ENCODE peak calls at places on chromosome 14, in five cellular contexts. One of them, this sample, is unnamed.

GRCh38 chr14:88036422-88036821 is 31.5 kb downstream of the GPR65 start:
- DNase-seq in upper lobe of right lung: no peak
- DNase-seq in GM23338: no peak
- DNase-seq in ascending aorta: no peak
- DNase-seq in left ventricle myocardium inferior: no peak
- DNase-seq in this sample: no peak

GRCh38 chr14:105888784-105889665 is 362.6 kb downstream of the TMEM121 start:
- DNase-seq in upper lobe of right lung: peak; percentile 46
- DNase-seq in GM23338: no peak
- DNase-seq in ascending aorta: peak; percentile 52
- DNase-seq in left ventricle myocardium inferior: peak; percentile 9
- DNase-seq in this sample: peak; percentile 41

GRCh38 chr14:99854831-99855230 is 61.6 kb downstream of the EML1 start:
- DNase-seq in upper lobe of right lung: no peak
- DNase-seq in GM23338: no peak
- DNase-seq in ascending aorta: no peak
- DNase-seq in left ventricle myocardium inferior: no peak
- DNase-seq in this sample: no peak

GRCh38 chr14:87081004-87081403 is 912.0 kb downstream of the GALC start:
- DNase-seq in upper lobe of right lung: no peak
- DNase-seq in GM23338: peak; percentile 38
- DNase-seq in ascending aorta: no peak
- DNase-seq in left ventricle myocardium inferior: no peak
- DNase-seq in this sample: no peak

GRCh38 chr14:104702106-104702505 is 12.7 kb downstream of the INF2 start:
- DNase-seq in upper lobe of right lung: no peak
- DNase-seq in GM23338: no peak
- DNase-seq in ascending aorta: no peak
- DNase-seq in left ventricle myocardium inferior: no peak
- DNase-seq in this sample: no peak

GRCh38 chr14:104530651-104531050 is 48.9 kb upstream of the C14orf180 start:
- DNase-seq in upper lobe of right lung: no peak
- DNase-seq in GM23338: no peak
- DNase-seq in ascending aorta: peak; percentile 39
- DNase-seq in left ventricle myocardium inferior: no peak
- DNase-seq in this sample: no peak

GRCh38 chr14:55116246-55117030 is 12.6 kb upstream of the LGALS3 start:
- DNase-seq in upper lobe of right lung: no peak
- DNase-seq in GM23338: no peak
- DNase-seq in ascending aorta: no peak
- DNase-seq in left ventricle myocardium inferior: no peak
- DNase-seq in this sample: no peak

GRCh38 chr14:58243790-58244555 is 670 bp upstream of the PSMA3 start:
- DNase-seq in upper lobe of right lung: no peak
- DNase-seq in GM23338: no peak
- DNase-seq in ascending aorta: no peak
- DNase-seq in left ventricle myocardium inferior: no peak
- DNase-seq in this sample: no peak

GRCh38 chr14:88005978-88006851 is 1.3 kb downstream of the GPR65 start:
- DNase-seq in upper lobe of right lung: no peak
- DNase-seq in GM23338: no peak
- DNase-seq in ascending aorta: peak; percentile 66
- DNase-seq in left ventricle myocardium inferior: no peak
- DNase-seq in this sample: no peak

GRCh38 chr14:91796622-91797347 is 64.9 kb upstream of the CATSPERB start:
- DNase-seq in upper lobe of right lung: no peak
- DNase-seq in GM23338: no peak
- DNase-seq in ascending aorta: no peak
- DNase-seq in left ventricle myocardium inferior: no peak
- DNase-seq in this sample: no peak

GRCh38 chr14:35355981-35356839 is 48.3 kb downstream of the NFKBIA start:
- DNase-seq in upper lobe of right lung: no peak
- DNase-seq in GM23338: no peak
- DNase-seq in ascending aorta: no peak
- DNase-seq in left ventricle myocardium inferior: no peak
- DNase-seq in this sample: no peak

GRCh38 chr14:41605550-41606248 is 977 bp upstream of the LRFN5 start:
- DNase-seq in upper lobe of right lung: no peak
- DNase-seq in GM23338: peak; percentile 94
- DNase-seq in ascending aorta: no peak
- DNase-seq in left ventricle myocardium inferior: no peak
- DNase-seq in this sample: no peak

GRCh38 chr14:104237651-104238423 is 99.5 kb downstream of the KIF26A start:
- DNase-seq in upper lobe of right lung: no peak
- DNase-seq in GM23338: no peak
- DNase-seq in ascending aorta: peak; percentile 41
- DNase-seq in left ventricle myocardium inferior: no peak
- DNase-seq in this sample: peak; percentile 57

GRCh38 chr14:33782923-33783322 is 168.0 kb downstream of the EGLN3 start:
- DNase-seq in upper lobe of right lung: no peak
- DNase-seq in GM23338: no peak
- DNase-seq in ascending aorta: no peak
- DNase-seq in left ventricle myocardium inferior: no peak
- DNase-seq in this sample: no peak

GRCh38 chr14:101858791-101859537 is 97.5 kb downstream of the PPP2R5C start:
- DNase-seq in upper lobe of right lung: no peak
- DNase-seq in GM23338: no peak
- DNase-seq in ascending aorta: no peak
- DNase-seq in left ventricle myocardium inferior: peak; percentile 40
- DNase-seq in this sample: no peak

GRCh38 chr14:88804035-88804434 is 11.3 kb upstream of the EML5 start:
- DNase-seq in upper lobe of right lung: no peak
- DNase-seq in GM23338: no peak
- DNase-seq in ascending aorta: no peak
- DNase-seq in left ventricle myocardium inferior: no peak
- DNase-seq in this sample: no peak

GRCh38 chr14:61662437-61663311 is 32.6 kb upstream of the HIF1A start:
- DNase-seq in upper lobe of right lung: no peak
- DNase-seq in GM23338: peak; percentile 36
- DNase-seq in ascending aorta: no peak
- DNase-seq in left ventricle myocardium inferior: no peak
- DNase-seq in this sample: no peak

GRCh38 chr14:68520637-68521556 is 272.0 kb downstream of the ZFP36L1 start:
- DNase-seq in upper lobe of right lung: no peak
- DNase-seq in GM23338: peak; percentile 64
- DNase-seq in ascending aorta: no peak
- DNase-seq in left ventricle myocardium inferior: no peak
- DNase-seq in this sample: no peak

GRCh38 chr14:56809262-56810215 is 740 bp downstream of the OTX2 start:
- DNase-seq in upper lobe of right lung: no peak
- DNase-seq in GM23338: peak; percentile 64
- DNase-seq in ascending aorta: no peak
- DNase-seq in left ventricle myocardium inferior: no peak
- DNase-seq in this sample: no peak

GRCh38 chr14:56805201-56805991 is 4.9 kb downstream of the OTX2 start:
- DNase-seq in upper lobe of right lung: no peak
- DNase-seq in GM23338: peak; percentile 96
- DNase-seq in ascending aorta: no peak
- DNase-seq in left ventricle myocardium inferior: no peak
- DNase-seq in this sample: no peak

GRCh38 chr14:56805992-56806737 is 4.1 kb downstream of the OTX2 start:
- DNase-seq in upper lobe of right lung: no peak
- DNase-seq in GM23338: peak; percentile 62
- DNase-seq in ascending aorta: no peak
- DNase-seq in left ventricle myocardium inferior: no peak
- DNase-seq in this sample: no peak

GRCh38 chr14:56808314-56809201 is 1.7 kb downstream of the OTX2 start:
- DNase-seq in upper lobe of right lung: no peak
- DNase-seq in GM23338: peak; percentile 69
- DNase-seq in ascending aorta: no peak
- DNase-seq in left ventricle myocardium inferior: no peak
- DNase-seq in this sample: no peak

GRCh38 chr14:56807586-56808168 is 2.6 kb downstream of the OTX2 start:
- DNase-seq in upper lobe of right lung: no peak
- DNase-seq in GM23338: peak; percentile 41
- DNase-seq in ascending aorta: no peak
- DNase-seq in left ventricle myocardium inferior: no peak
- DNase-seq in this sample: no peak
- H3K27ac ChIP-seq in upper lobe of right lung: no peak overlapping the region
- H3K27ac ChIP-seq in GM23338: no peak overlapping the region
- H3K27ac ChIP-seq in ascending aorta: no peak overlapping the region
- H3K27ac ChIP-seq in left ventricle myocardium inferior: no peak overlapping the region
- H3K27ac ChIP-seq in this sample: no peak overlapping the region

GRCh38 chr14:45135659-45136314 is at the start of gene FANCM:
- DNase-seq in upper lobe of right lung: peak; percentile 83
- DNase-seq in GM23338: peak; percentile 99
- DNase-seq in ascending aorta: peak; percentile 96
- DNase-seq in left ventricle myocardium inferior: peak; percentile 89
- DNase-seq in this sample: peak; percentile 91

GRCh38 chr14:45135181-45135580 is 549 bp upstream of the FANCM start:
- DNase-seq in upper lobe of right lung: no peak
- DNase-seq in GM23338: no peak
- DNase-seq in ascending aorta: no peak
- DNase-seq in left ventricle myocardium inferior: no peak
- DNase-seq in this sample: no peak

GRCh38 chr14:45133683-45134050 is 614 bp downstream of the FKBP3 start:
- DNase-seq in upper lobe of right lung: no peak
- DNase-seq in GM23338: no peak
- DNase-seq in ascending aorta: no peak
- DNase-seq in left ventricle myocardium inferior: no peak
- DNase-seq in this sample: no peak

GRCh38 chr14:45128963-45129629 is 5.2 kb downstream of the FKBP3 start:
- DNase-seq in upper lobe of right lung: no peak
- DNase-seq in GM23338: no peak
- DNase-seq in ascending aorta: no peak
- DNase-seq in left ventricle myocardium inferior: no peak
- DNase-seq in this sample: no peak

DNA sequence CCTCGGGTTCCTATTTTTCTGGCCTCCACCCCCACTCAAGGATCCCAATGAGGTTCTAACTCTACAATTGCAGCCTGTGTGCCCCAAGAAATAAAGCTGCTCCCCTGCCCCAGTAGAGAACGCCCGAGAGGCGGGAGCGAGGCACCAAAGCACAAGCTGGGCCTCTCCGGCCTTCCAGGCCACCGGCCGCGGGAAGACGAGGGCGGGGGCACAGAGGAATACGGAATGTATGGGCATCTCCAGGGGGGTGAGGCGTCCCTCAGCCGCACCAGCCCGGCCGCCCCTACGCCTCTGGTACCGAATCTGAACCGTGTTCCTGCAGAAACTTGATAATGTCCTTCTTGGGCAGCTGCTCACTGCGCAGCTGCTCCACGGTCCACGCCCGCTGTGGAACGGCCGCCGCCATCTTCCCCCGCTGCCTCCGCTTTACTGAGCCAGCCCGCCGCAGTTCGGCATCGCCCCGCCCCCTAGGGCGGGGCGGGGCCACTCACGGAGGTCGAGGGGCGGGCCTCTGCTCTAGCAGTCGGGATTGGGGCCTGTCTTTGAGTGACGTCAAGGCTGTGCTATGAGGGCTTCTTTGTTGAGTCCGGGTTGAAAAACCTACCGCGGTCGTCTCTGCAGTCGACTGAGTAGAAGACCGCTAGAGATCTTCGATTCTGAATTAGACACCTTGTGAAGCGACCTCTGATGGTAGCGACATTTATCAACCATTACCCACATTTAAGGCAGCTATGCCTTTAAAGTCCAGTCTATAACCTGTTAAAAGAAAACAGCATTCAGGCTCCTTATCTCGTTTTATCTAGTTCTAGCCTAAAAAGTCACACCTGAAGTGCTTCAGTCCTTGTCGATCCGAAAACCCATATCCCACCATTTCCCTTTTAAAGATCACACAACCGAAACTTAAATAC is at the start of gene FKBP3:
- DNase-seq in upper lobe of right lung: peak; percentile 97
- DNase-seq in GM23338: peak; percentile 100
- DNase-seq in ascending aorta: peak; percentile 98
- DNase-seq in left ventricle myocardium inferior: peak; percentile 95
- DNase-seq in this sample: peak; percentile 97
- TF ChIP-seq CTCF in upper lobe of right lung: no peak
- TF ChIP-seq CTCF in GM23338: peak; percentile 29
- TF ChIP-seq CTCF in ascending aorta: no peak
- TF ChIP-seq CTCF in left ventricle myocardium inferior: no peak
- TF ChIP-seq CTCF in this sample: no peak

GRCh38 chr14:22478247-22478646 is 110.8 kb downstream of the DAD1 start:
- DNase-seq in upper lobe of right lung: no peak
- DNase-seq in GM23338: no peak
- DNase-seq in ascending aorta: no peak
- DNase-seq in left ventricle myocardium inferior: no peak
- DNase-seq in this sample: no peak

GRCh38 chr14:22481546-22481945 is 107.5 kb downstream of the DAD1 start:
- DNase-seq in upper lobe of right lung: no peak
- DNase-seq in GM23338: no peak
- DNase-seq in ascending aorta: no peak
- DNase-seq in left ventricle myocardium inferior: no peak
- DNase-seq in this sample: no peak

GRCh38 chr14:22478670-22479069 is 110.4 kb downstream of the DAD1 start:
- DNase-seq in upper lobe of right lung: no peak
- DNase-seq in GM23338: no peak
- DNase-seq in ascending aorta: no peak
- DNase-seq in left ventricle myocardium inferior: peak; percentile 38
- DNase-seq in this sample: no peak

GRCh38 chr14:22479132-22479531 is 109.9 kb downstream of the DAD1 start:
- DNase-seq in upper lobe of right lung: no peak
- DNase-seq in GM23338: no peak
- DNase-seq in ascending aorta: no peak
- DNase-seq in left ventricle myocardium inferior: no peak
- DNase-seq in this sample: no peak

DNA sequence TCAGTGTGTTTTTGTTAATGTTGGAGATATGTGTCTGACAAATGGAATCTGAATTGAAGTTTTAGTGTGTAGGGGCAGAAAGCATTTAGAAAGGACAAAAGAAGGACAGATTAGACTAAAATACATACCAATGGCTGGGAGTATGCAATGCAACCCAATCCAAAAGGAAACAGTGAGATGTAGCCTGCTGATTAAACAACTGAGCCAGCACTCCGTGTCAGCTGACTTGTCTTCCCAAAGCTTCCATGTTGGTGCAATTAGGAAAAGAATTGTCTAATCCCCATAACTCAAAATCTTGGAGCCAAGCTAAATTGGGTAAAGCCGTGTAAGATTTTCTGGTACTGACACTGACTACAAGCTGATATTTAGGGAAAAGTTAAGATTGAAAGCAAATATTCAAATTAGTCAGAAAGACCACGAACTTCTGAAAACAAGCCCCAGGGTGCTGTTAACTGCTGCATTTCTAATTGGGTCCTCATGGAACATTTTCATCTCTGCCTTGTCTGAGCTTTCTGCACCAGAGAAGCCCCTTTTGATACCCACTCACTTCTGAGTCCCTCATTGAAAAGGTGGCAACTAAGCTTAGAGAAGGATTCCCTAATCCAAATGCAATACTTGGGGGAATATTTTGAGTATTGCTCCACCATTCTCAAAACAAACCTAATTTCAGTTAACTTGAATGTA is 109.1 kb downstream of the DAD1 start:
- DNase-seq in upper lobe of right lung: no peak
- DNase-seq in GM23338: no peak
- DNase-seq in ascending aorta: no peak
- DNase-seq in left ventricle myocardium inferior: no peak
- DNase-seq in this sample: no peak
- H3K4me3 ChIP-seq in upper lobe of right lung: no peak overlapping the region
- H3K4me3 ChIP-seq in GM23338: no peak overlapping the region
- H3K4me3 ChIP-seq in ascending aorta: no peak overlapping the region
- H3K4me3 ChIP-seq in left ventricle myocardium inferior: no peak overlapping the region
- H3K4me3 ChIP-seq in this sample: no peak overlapping the region

DNA sequence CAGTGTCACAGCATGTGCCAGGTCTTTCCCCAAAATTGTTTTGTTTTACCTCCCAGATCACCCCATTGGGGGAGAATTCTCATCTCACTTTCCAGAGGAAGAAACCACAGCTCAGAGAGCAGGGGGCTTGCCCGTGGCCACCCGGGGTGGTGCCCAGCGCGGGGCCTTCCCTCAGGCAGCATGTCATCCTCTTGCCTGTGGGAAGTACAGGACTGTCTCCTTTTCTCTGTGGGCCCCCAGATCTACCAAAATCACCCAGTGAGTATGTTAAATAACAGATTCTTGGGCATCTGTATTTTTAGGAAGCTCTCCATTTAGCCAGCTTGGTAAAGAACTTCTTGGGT is 5.9 kb downstream of the RPS6KL1 start:
- DNase-seq in upper lobe of right lung: no peak
- DNase-seq in GM23338: no peak
- DNase-seq in ascending aorta: no peak
- DNase-seq in left ventricle myocardium inferior: no peak
- DNase-seq in this sample: no peak
- H3K27ac ChIP-seq in upper lobe of right lung: no peak overlapping the region
- H3K27ac ChIP-seq in GM23338: no peak overlapping the region
- H3K27ac ChIP-seq in ascending aorta: peak overlapping the region; percentile 64
- H3K27ac ChIP-seq in left ventricle myocardium inferior: peak overlapping the region; percentile 93
- H3K27ac ChIP-seq in this sample: peak overlapping the region; percentile 82